ENCODE peak calls at places on chromosomes 2 and 18, in seven cellular contexts. One of them, this sample, is unnamed.

GRCh38 chr2:1492696-1493095 is 79.4 kb downstream of the TPO start:
- DNase-seq in ovary: no peak
- DNase-seq in PC-3: no peak
- DNase-seq in heart right ventricle: no peak
- DNase-seq in stomach: peak
- DNase-seq in endodermal cell: no peak
- DNase-seq in brain microvascular endothelial cell: no peak
- DNase-seq in this sample: no peak

GRCh38 chr2:69973335-69973735 is 11.9 kb upstream of the ASPRV1 start:
- DNase-seq in brain microvascular endothelial cell: no peak
- DNase-seq in endodermal cell: no peak
- DNase-seq in PC-3: no peak
- DNase-seq in ovary: no peak
- DNase-seq in stomach: no peak
- DNase-seq in heart right ventricle: no peak
- DNase-seq in this sample: no peak

GRCh38 chr2:169034256-169034655 is 3.1 kb upstream of the ABCB11 start:
- DNase-seq in endodermal cell: no peak
- DNase-seq in ovary: no peak
- DNase-seq in heart right ventricle: no peak
- DNase-seq in PC-3: peak
- DNase-seq in stomach: peak
- DNase-seq in brain microvascular endothelial cell: peak
- DNase-seq in this sample: no peak

GRCh38 chr2:24635181-24635580 is 144.1 kb downstream of the NCOA1 start:
- DNase-seq in stomach: no peak
- DNase-seq in PC-3: no peak
- DNase-seq in endodermal cell: no peak
- DNase-seq in ovary: no peak
- DNase-seq in brain microvascular endothelial cell: no peak
- DNase-seq in heart right ventricle: no peak
- DNase-seq in this sample: no peak

GRCh38 chr2:212842544-212843185 is 304.1 kb upstream of the ERBB4 start:
- DNase-seq in stomach: no peak
- DNase-seq in PC-3: peak
- DNase-seq in ovary: no peak
- DNase-seq in heart right ventricle: no peak
- DNase-seq in endodermal cell: no peak
- DNase-seq in brain microvascular endothelial cell: peak
- DNase-seq in this sample: no peak

GRCh38 chr2:216557820-216558219 is 59.2 kb downstream of the RPL37A start:
- DNase-seq in brain microvascular endothelial cell: no peak
- DNase-seq in PC-3: no peak
- DNase-seq in ovary: no peak
- DNase-seq in stomach: no peak
- DNase-seq in endodermal cell: peak
- DNase-seq in heart right ventricle: no peak
- DNase-seq in this sample: no peak

GRCh38 chr2:55311444-55311870 is 42.4 kb upstream of the MTIF2 start:
- DNase-seq in stomach: no peak
- DNase-seq in heart right ventricle: no peak
- DNase-seq in brain microvascular endothelial cell: peak
- DNase-seq in ovary: no peak
- DNase-seq in PC-3: peak
- DNase-seq in endodermal cell: no peak
- DNase-seq in this sample: no peak

GRCh38 chr2:132725716-132726115 is 55.7 kb upstream of the LYPD1 start:
- DNase-seq in endodermal cell: no peak
- DNase-seq in brain microvascular endothelial cell: no peak
- DNase-seq in ovary: no peak
- DNase-seq in stomach: no peak
- DNase-seq in PC-3: no peak
- DNase-seq in heart right ventricle: no peak
- DNase-seq in this sample: no peak

GRCh38 chr2:165766326-165766927 is 27.6 kb downstream of the GALNT3 start:
- DNase-seq in stomach: no peak
- DNase-seq in heart right ventricle: no peak
- DNase-seq in ovary: no peak
- DNase-seq in endodermal cell: no peak
- DNase-seq in brain microvascular endothelial cell: no peak
- DNase-seq in PC-3: no peak
- DNase-seq in this sample: no peak

GRCh38 chr2:84631047-84631446 is 114.7 kb downstream of the DNAH6 start:
- DNase-seq in stomach: no peak
- DNase-seq in PC-3: peak
- DNase-seq in brain microvascular endothelial cell: peak
- DNase-seq in endodermal cell: no peak
- DNase-seq in heart right ventricle: no peak
- DNase-seq in ovary: no peak
- DNase-seq in this sample: no peak

GRCh38 chr2:22361571-22361970 is 1023.4 kb upstream of the KLHL29 start:
- DNase-seq in endodermal cell: no peak
- DNase-seq in stomach: no peak
- DNase-seq in brain microvascular endothelial cell: no peak
- DNase-seq in ovary: no peak
- DNase-seq in PC-3: no peak
- DNase-seq in heart right ventricle: no peak
- DNase-seq in this sample: no peak

GRCh38 chr18:79962835-79963657 is 1.4 kb upstream of the HSBP1L1 start:
- DNase-seq in ovary: no peak
- DNase-seq in stomach: no peak
- DNase-seq in PC-3: peak
- DNase-seq in brain microvascular endothelial cell: no peak
- DNase-seq in heart right ventricle: no peak
- DNase-seq in endodermal cell: no peak
- DNase-seq in this sample: no peak

GRCh38 chr2:9473308-9473984 is 905 bp upstream of the IAH1 start:
- DNase-seq in endodermal cell: peak
- DNase-seq in brain microvascular endothelial cell: no peak
- DNase-seq in PC-3: peak
- DNase-seq in heart right ventricle: no peak
- DNase-seq in stomach: peak
- DNase-seq in ovary: no peak
- DNase-seq in this sample: no peak

GRCh38 chr2:37918742-37919186 is 6.3 kb upstream of the RMDN2 start:
- DNase-seq in ovary: no peak
- DNase-seq in PC-3: peak
- DNase-seq in endodermal cell: no peak
- DNase-seq in heart right ventricle: no peak
- DNase-seq in stomach: no peak
- DNase-seq in brain microvascular endothelial cell: no peak
- DNase-seq in this sample: no peak

GRCh38 chr2:64612575-64613195 is 41.0 kb downstream of the SERTAD2 start:
- DNase-seq in brain microvascular endothelial cell: no peak
- DNase-seq in endodermal cell: peak
- DNase-seq in ovary: no peak
- DNase-seq in heart right ventricle: no peak
- DNase-seq in PC-3: no peak
- DNase-seq in stomach: no peak
- DNase-seq in this sample: no peak

GRCh38 chr2:43340945-43341356 is 114.5 kb upstream of the ZFP36L2 start:
- DNase-seq in brain microvascular endothelial cell: peak
- DNase-seq in endodermal cell: no peak
- DNase-seq in stomach: no peak
- DNase-seq in heart right ventricle: no peak
- DNase-seq in PC-3: peak
- DNase-seq in ovary: no peak
- DNase-seq in this sample: no peak

GRCh38 chr18:45198526-45198925 is 416.8 kb upstream of the SLC14A2 start:
- DNase-seq in endodermal cell: no peak
- DNase-seq in heart right ventricle: no peak
- DNase-seq in stomach: no peak
- DNase-seq in brain microvascular endothelial cell: no peak
- DNase-seq in PC-3: no peak
- DNase-seq in ovary: no peak
- DNase-seq in this sample: no peak

GRCh38 chr2:138321458-138321857 is 180.1 kb upstream of the SPOPL start:
- DNase-seq in stomach: no peak
- DNase-seq in brain microvascular endothelial cell: no peak
- DNase-seq in heart right ventricle: no peak
- DNase-seq in ovary: no peak
- DNase-seq in endodermal cell: peak
- DNase-seq in PC-3: peak
- DNase-seq in this sample: no peak

GRCh38 chr2:162490052-162490717 is 146.3 kb downstream of the GCA start:
- DNase-seq in stomach: no peak
- DNase-seq in heart right ventricle: no peak
- DNase-seq in ovary: no peak
- DNase-seq in endodermal cell: no peak
- DNase-seq in brain microvascular endothelial cell: no peak
- DNase-seq in PC-3: peak
- DNase-seq in this sample: no peak

GRCh38 chr2:96150007-96150406 is 4.8 kb upstream of the DUSP2 start:
- DNase-seq in endodermal cell: peak
- DNase-seq in stomach: no peak
- DNase-seq in heart right ventricle: no peak
- DNase-seq in PC-3: no peak
- DNase-seq in brain microvascular endothelial cell: no peak
- DNase-seq in ovary: no peak
- DNase-seq in this sample: no peak

GRCh38 chr2:16613475-16613874 is 52.2 kb downstream of the CYRIA start:
- DNase-seq in brain microvascular endothelial cell: no peak
- DNase-seq in endodermal cell: no peak
- DNase-seq in ovary: no peak
- DNase-seq in heart right ventricle: no peak
- DNase-seq in PC-3: peak
- DNase-seq in stomach: no peak
- DNase-seq in this sample: no peak

GRCh38 chr2:119354860-119355259 is 11.8 kb downstream of the C2orf76 start:
- DNase-seq in heart right ventricle: no peak
- DNase-seq in ovary: no peak
- DNase-seq in endodermal cell: no peak
- DNase-seq in stomach: no peak
- DNase-seq in PC-3: no peak
- DNase-seq in brain microvascular endothelial cell: no peak
- DNase-seq in this sample: no peak

GRCh38 chr2:119349289-119349688 is 17.3 kb downstream of the C2orf76 start:
- DNase-seq in PC-3: no peak
- DNase-seq in stomach: no peak
- DNase-seq in ovary: no peak
- DNase-seq in brain microvascular endothelial cell: no peak
- DNase-seq in endodermal cell: no peak
- DNase-seq in heart right ventricle: no peak
- DNase-seq in this sample: no peak

GRCh38 chr2:119350311-119350998 is 16.2 kb downstream of the C2orf76 start:
- DNase-seq in ovary: no peak
- DNase-seq in heart right ventricle: no peak
- DNase-seq in endodermal cell: peak
- DNase-seq in stomach: no peak
- DNase-seq in brain microvascular endothelial cell: no peak
- DNase-seq in PC-3: no peak
- DNase-seq in this sample: no peak

DNA sequence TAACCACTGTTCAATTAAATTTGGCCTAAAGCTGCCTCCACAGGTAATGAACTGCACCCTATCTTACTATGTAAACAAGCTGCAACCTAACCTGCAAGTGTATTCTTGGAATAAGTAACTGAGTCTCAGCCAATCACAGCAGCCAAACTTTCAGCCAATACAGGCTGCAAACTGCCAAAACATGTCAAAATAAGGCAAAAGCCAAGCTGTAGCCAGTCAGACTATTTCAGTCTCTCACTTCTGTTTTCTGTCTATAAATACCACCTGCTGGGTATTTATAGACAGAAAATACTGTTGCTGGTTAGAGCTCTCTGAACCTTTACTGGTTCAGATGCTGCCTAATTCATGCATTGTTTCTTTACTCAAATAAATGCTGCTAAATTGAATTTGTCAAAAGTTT is 14.3 kb downstream of the C2orf76 start:
- DNase-seq in heart right ventricle: peak
- DNase-seq in ovary: no peak
- DNase-seq in brain microvascular endothelial cell: no peak
- DNase-seq in stomach: no peak
- DNase-seq in PC-3: peak
- DNase-seq in endodermal cell: peak
- DNase-seq in this sample: no peak
- H3K4me3 ChIP-seq in heart right ventricle: no peak
- H3K4me3 ChIP-seq in ovary: no peak
- H3K4me3 ChIP-seq in brain microvascular endothelial cell: no peak
- H3K4me3 ChIP-seq in stomach: no peak
- H3K4me3 ChIP-seq in PC-3: no peak
- H3K4me3 ChIP-seq in endodermal cell: no peak
- H3K4me3 ChIP-seq in this sample: no peak

DNA sequence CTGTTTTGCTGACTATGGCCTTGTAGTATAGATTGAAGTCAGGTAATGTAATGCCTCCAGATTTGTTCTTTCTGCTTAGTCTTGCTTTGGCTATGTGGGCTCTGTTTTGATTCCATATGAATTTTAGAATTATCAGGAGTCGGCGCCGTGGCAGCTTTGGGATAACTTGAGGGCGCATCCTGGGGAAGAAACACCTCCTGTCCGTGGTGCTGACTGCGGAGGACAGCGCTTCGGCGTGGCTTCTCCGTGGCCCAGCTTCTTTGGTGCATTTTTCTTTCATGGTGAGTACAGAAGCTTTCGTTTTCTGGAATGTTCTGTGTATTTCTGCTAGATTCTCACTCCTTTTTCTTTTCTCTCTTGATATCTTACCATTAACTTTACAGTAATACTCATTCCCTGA is 25.2 kb downstream of the CCDC74A start:
- DNase-seq in PC-3: no peak
- DNase-seq in brain microvascular endothelial cell: no peak
- DNase-seq in heart right ventricle: no peak
- DNase-seq in endodermal cell: peak
- DNase-seq in ovary: no peak
- DNase-seq in stomach: no peak
- DNase-seq in this sample: no peak
- TF ChIP-seq CTCF in PC-3: no peak
- TF ChIP-seq CTCF in brain microvascular endothelial cell: no peak
- TF ChIP-seq CTCF in heart right ventricle: no peak
- TF ChIP-seq CTCF in endodermal cell: no peak
- TF ChIP-seq CTCF in ovary: no peak
- TF ChIP-seq CTCF in stomach: no peak
- TF ChIP-seq CTCF in this sample: no peak

DNA sequence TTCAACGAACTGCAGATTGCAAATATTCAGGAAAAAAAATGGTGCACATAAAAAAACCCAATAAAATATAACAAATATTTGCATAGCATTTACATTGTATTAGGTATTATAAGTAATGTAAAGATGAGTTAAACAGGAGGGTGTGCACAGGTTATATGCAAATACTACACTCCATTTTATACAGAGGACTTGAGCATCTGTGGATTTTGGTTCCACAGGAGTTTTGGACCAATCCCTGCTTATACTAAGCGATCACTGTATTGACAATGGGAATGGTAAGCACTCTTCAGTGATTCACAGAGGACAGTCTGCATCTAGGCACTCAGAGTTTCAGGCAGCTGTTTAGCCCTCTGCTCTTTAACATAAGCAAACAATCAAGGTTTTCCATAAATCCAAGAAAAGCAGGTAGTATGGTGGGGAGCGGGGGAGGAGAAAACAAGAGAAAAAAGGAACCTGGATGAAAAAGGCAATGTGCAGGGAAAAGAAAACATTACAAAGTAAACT is 206.0 kb upstream of the PARD3B start:
- DNase-seq in ovary: no peak
- DNase-seq in stomach: no peak
- DNase-seq in PC-3: peak
- DNase-seq in heart right ventricle: no peak
- DNase-seq in brain microvascular endothelial cell: no peak
- DNase-seq in endodermal cell: no peak
- DNase-seq in this sample: no peak
- H3K27ac ChIP-seq in ovary: no peak
- H3K27ac ChIP-seq in stomach: no peak
- H3K27ac ChIP-seq in PC-3: peak
- H3K27ac ChIP-seq in heart right ventricle: no peak
- H3K27ac ChIP-seq in brain microvascular endothelial cell: peak
- H3K27ac ChIP-seq in endodermal cell: no peak
- H3K27ac ChIP-seq in this sample: no peak

GRCh38 chr2:42052702-42053481 is 5.1 kb downstream of the PKDCC start:
- DNase-seq in PC-3: no peak
- DNase-seq in brain microvascular endothelial cell: peak
- DNase-seq in endodermal cell: peak
- DNase-seq in ovary: peak
- DNase-seq in stomach: no peak
- DNase-seq in heart right ventricle: no peak
- DNase-seq in this sample: no peak
- H3K4me3 ChIP-seq in PC-3: no peak
- H3K4me3 ChIP-seq in brain microvascular endothelial cell: no peak
- H3K4me3 ChIP-seq in endodermal cell: no peak
- H3K4me3 ChIP-seq in ovary: peak
- H3K4me3 ChIP-seq in stomach: no peak
- H3K4me3 ChIP-seq in heart right ventricle: peak
- H3K4me3 ChIP-seq in this sample: peak